ENCODE peak calls at places on chromosomes 7 and 10, in seven cellular contexts. E, T, P, B, L, H and Y are unnamed samples. For H3K9me3, the result is how much of the 10 kb centered on the place peaks cover.

GRCh38 chr10:43039629-43040481 is 37.0 kb upstream of the RET start:
- DNase-seq in L (no peak), B (no peak), T (no peak), E (no peak), P (no peak), H (no peak), Y (peak)

GRCh38 chr7:128919241-128919640 is 8.7 kb upstream of the KCP start:
- DNase-seq in P (no peak), B (no peak), E (no peak), L (no peak), H (no peak), T (no peak), Y (no peak)

GRCh38 chr7:47536705-47537611 is 45.0 kb downstream of the TNS3 start:
- DNase-seq in L (peak), E (peak), H (peak), B (no peak), T (peak), P (no peak), Y (no peak)

GRCh38 chr7:74182453-74183090 is 8.4 kb downstream of the EIF4H start:
- DNase-seq in T (no peak), B (no peak), L (no peak), P (no peak), H (no peak), E (no peak), Y (no peak)

GRCh38 chr10:122248356-122249302 is 22.5 kb upstream of the BTBD16 start:
- DNase-seq in B (no peak), P (no peak), H (no peak), E (no peak), L (no peak), T (no peak), Y (no peak)

GRCh38 chr10:43120948-43121290 is 17.3 kb upstream of the CSGALNACT2 start:
- DNase-seq in E (no peak), T (no peak), H (peak), P (no peak), L (no peak), B (no peak), Y (no peak)

GRCh38 chr10:112985701-112986510 is 35.9 kb downstream of the TCF7L2 start:
- DNase-seq in P (no peak), L (no peak), B (no peak), T (peak), H (peak), E (no peak), Y (no peak)

GRCh38 chr10:96833220-96834001 is 1.3 kb downstream of the LCOR start:
- DNase-seq in E (peak), B (no peak), H (peak), L (peak), T (peak), P (no peak), Y (peak)

GRCh38 chr7:115356139-115356746 is 434.3 kb downstream of the MDFIC start:
- DNase-seq in P (no peak), E (peak), H (peak), B (peak), L (peak), T (peak), Y (peak)

GRCh38 chr10:43230909-43231522 is 35.8 kb downstream of the RASGEF1A start:
- DNase-seq in P (no peak), E (no peak), H (no peak), B (no peak), T (no peak), L (no peak), Y (no peak)

GRCh38 chr7:95608344-95609173 is 12.2 kb upstream of the PDK4 start:
- DNase-seq in T (peak), P (peak), L (peak), E (peak), H (peak), B (peak), Y (no peak)

GRCh38 chr7:49773939-49774458 is 561 bp downstream of the VWC2 start:
- DNase-seq in L (peak), B (no peak), T (no peak), E (peak), P (no peak), H (no peak), Y (no peak)

GRCh38 chr7:103856929-103857328 is 132.5 kb downstream of the RELN start:
- DNase-seq in L (no peak), T (no peak), H (no peak), E (no peak), B (no peak), P (no peak), Y (no peak)

DNA sequence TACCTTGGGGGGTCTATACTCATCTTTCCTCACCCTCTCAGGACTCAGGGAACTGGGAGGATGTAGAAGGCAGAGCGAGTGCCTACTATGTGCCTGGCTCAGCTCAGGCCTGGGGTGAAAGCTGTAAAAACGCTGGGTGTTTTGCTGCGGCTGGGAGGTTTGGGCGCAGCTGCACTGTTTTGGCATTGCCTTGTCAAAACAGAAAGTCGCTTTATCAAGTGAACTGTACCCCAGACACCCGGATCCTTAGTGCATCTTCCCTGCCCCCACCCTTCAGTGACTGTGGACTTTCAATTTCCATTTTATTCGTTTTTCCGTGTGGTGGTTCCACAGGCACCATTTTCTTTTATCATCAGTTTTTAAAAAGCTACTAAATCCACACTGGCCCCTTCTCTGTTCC is 86.7 kb upstream of the ZNF716 start:
- DNase-seq in T (no peak), L (no peak), B (no peak), P (no peak), H (no peak), E (no peak), Y (no peak)
- H3K9me3 ChIP-seq in T (under half), L (under half), B (under half), P (under half), H (under half), E (under half), Y (under half)

DNA sequence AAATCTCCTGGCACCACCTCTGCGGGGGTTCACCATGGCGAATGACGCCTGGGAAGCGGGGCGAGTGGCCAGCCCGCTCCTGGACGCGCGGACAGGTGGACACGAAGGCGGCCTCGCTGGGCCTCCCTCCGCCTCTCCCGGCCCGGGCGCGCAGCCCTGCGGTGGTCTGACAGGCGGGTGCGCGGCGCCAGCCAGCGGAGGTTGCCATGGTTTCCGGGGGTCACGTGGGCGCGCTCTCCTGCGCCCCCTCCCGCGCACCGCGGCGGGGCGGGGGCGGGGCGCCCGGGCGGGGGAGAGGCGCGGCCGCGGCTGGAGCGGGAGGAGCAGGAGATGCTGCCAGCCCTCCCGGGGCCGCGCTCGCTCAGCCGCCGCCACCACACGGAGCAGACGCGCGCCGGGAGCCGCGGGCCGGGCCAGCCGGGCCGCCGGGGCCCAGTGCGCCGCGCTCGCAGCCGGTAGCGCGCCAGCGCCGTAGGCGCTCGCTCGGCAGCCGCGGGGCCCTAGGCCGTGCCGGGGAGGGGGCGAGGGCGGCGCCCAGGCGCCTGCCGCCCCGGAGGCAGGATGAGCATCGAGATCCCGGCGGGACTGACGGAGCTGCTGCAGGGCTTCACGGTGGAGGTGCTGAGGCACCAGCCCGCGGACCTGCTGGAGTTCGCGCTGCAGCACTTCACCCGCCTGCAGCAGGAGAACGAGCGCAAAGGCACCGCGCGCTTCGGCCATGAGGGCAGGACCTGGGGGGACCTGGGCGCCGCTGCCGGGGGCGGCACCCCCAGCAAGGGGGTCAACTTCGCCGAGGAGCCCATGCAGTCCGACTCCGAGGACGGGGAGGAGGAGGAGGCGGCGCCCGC is at the start of gene PRKAR2B:
- DNase-seq in T (peak), E (peak), L (peak), P (no peak), B (peak), H (peak), Y (peak)
- TF ChIP-seq EZH2 in T (no peak), E (no peak), L (no peak), P (no peak), B (no peak), H (no peak), Y (no peak)

DNA sequence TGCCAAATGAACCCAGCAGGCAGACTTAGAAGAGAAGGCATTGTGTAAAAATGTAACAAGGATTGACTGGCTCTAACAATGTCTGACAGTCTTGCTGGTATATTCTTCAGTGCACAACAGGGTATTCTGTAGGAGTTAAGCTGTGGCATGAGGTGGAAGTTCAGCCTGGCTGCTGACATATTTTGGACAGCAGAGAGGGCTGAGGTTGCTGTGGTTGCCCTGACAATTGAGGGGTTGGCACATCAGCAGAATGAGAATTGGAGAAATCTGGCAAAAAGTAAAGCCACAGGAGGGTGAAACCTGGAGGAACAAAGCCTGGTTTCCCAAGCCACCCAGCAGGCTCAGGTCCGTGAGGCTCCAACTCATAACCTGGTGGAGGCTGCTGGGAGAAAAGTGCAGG is 220.2 kb downstream of the JAZF1 start:
- DNase-seq in T (no peak), P (no peak), L (no peak), B (no peak), E (no peak), H (no peak), Y (no peak)
- H3K4me3 ChIP-seq in T (no peak), P (no peak), L (no peak), B (no peak), E (no peak), H (no peak), Y (no peak)

DNA sequence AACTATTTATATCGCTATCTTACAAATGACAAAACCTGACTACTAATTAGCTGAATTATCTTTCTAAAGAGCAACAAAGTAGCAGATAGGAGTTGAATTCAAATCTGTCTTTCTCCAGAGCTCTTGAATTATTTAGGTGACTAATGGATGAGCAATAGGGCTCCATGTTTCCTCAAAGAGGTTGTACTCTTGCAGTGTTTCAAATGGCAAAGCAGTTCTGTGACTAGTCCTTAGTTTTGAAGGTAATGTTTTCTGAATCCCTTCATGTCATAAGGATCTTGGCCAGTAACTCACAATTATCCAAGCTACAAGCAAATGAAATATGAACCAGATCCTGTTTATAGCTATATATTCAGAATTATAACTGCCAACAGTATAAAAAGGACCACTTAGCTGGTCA is 999.7 kb downstream of the NRG3 start:
- DNase-seq in T (peak), H (peak), B (no peak), P (no peak), E (no peak), L (no peak), Y (no peak)
- H3K9me3 ChIP-seq in T (under half), H (under half), B (under half), P (under half), E (under half), L (under half), Y (under half)

DNA sequence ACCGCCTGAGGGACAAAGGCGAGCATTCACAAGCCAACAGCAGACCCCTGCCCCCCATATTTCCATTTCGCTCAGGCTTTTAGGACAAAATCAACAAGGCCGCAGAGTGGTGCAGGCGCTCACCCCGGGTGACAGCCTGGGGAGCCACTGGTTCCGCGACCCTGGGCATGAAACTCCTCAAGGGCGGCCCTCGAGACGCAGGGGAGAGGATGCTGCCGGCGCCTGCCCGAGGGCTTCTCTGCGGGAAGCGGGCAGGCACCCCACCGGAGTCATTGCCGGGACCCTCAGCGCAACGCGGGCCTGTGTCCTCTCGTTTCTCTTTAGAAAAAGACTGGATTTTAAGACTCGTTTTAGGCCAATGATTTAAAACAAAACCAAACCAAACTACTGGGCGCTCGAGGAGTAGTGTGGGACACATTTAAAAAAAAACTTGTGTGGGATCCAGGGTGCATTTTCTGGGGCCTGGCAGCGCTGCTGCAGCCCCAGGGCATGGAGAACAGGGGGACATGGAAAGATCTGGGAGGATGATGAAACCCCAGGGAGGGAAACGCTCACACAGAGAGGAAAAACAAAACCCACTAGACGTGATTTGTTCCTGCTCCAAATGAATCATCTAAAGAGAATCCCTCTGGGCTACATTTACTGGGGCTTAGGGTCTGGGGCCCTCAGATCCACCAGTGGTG is 14.2 kb upstream of the HOXA13 start:
- DNase-seq in B (no peak), L (no peak), E (no peak), P (no peak), H (no peak), T (no peak), Y (no peak)
- TF ChIP-seq EZH2 in B (no peak), L (no peak), E (peak), P (no peak), H (no peak), T (peak), Y (no peak)

GRCh38 chr10:68727146-68727545 is 6.1 kb downstream of the CCAR1 start:
- DNase-seq in E (no peak), L (no peak), B (no peak), H (no peak), T (no peak), P (no peak), Y (no peak)

GRCh38 chr10:68721673-68721963 is 579 bp downstream of the CCAR1 start:
- DNase-seq in B (no peak), E (no peak), P (no peak), T (no peak), H (no peak), L (no peak), Y (no peak)

GRCh38 chr10:68720793-68721672 is at the start of gene CCAR1:
- DNase-seq in B (peak), T (peak), H (peak), P (peak), E (peak), L (peak), Y (peak)

GRCh38 chr10:68725016-68725415 is 4.0 kb downstream of the CCAR1 start:
- DNase-seq in L (no peak), P (no peak), B (no peak), T (no peak), E (no peak), H (no peak), Y (no peak)
- H3K4me3 ChIP-seq in L (no peak), P (no peak), B (no peak), T (no peak), E (no peak), H (no peak), Y (no peak)

GRCh38 chr10:50332108-50332846 is 81.0 kb upstream of the ASAH2 start:
- DNase-seq in P (no peak), T (no peak), L (no peak), B (no peak), E (no peak), H (no peak), Y (no peak)
- H3K9me3 ChIP-seq in P (under half), T (under half), L (under half), B (under half), E (under half), H (under half), Y (under half)